ENCODE peak calls at places on chromosome 4, in four cellular contexts. One of them, this sample, is unnamed.

GRCh38 chr4:151260526-151260925 is 16.4 kb upstream of the PRSS48 start:
- DNase-seq in NCI-H510A treated with DMSO at 0.1 percent for 48 hours: no peak
- DNase-seq in heart right ventricle: no peak
- DNase-seq in Panc1: no peak
- DNase-seq in this sample: no peak

GRCh38 chr4:88705805-88706518 is 8.3 kb upstream of the NAP1L5 start:
- DNase-seq in NCI-H510A treated with DMSO at 0.1 percent for 48 hours: no peak
- DNase-seq in Panc1: no peak
- DNase-seq in heart right ventricle: no peak
- DNase-seq in this sample: no peak

GRCh38 chr4:156971623-156972369 is at the start of gene PDGFC:
- DNase-seq in NCI-H510A treated with DMSO at 0.1 percent for 48 hours: peak; percentile 7
- DNase-seq in heart right ventricle: peak; percentile 68
- DNase-seq in Panc1: no peak
- DNase-seq in this sample: peak; percentile 91

GRCh38 chr4:144295286-144295995 is 154.9 kb upstream of the GYPA start:
- DNase-seq in Panc1: no peak
- DNase-seq in heart right ventricle: no peak
- DNase-seq in NCI-H510A treated with DMSO at 0.1 percent for 48 hours: no peak
- DNase-seq in this sample: no peak

GRCh38 chr4:154999950-155000578 is 208.4 kb upstream of the NPY2R start:
- DNase-seq in NCI-H510A treated with DMSO at 0.1 percent for 48 hours: no peak
- DNase-seq in heart right ventricle: no peak
- DNase-seq in Panc1: no peak
- DNase-seq in this sample: no peak

GRCh38 chr4:126071346-126072333 is 756.9 kb downstream of the FAT4 start:
- DNase-seq in Panc1: no peak
- DNase-seq in NCI-H510A treated with DMSO at 0.1 percent for 48 hours: peak; percentile 66
- DNase-seq in heart right ventricle: no peak
- DNase-seq in this sample: no peak

GRCh38 chr4:121711263-121712000 is 14.7 kb upstream of the ANXA5 start:
- DNase-seq in heart right ventricle: peak; percentile 91
- DNase-seq in NCI-H510A treated with DMSO at 0.1 percent for 48 hours: peak; percentile 43
- DNase-seq in Panc1: no peak
- DNase-seq in this sample: peak; percentile 92

GRCh38 chr4:180449395-180449956 is 1793.7 kb upstream of the TENM3 start:
- DNase-seq in NCI-H510A treated with DMSO at 0.1 percent for 48 hours: peak; percentile 6
- DNase-seq in heart right ventricle: no peak
- DNase-seq in Panc1: no peak
- DNase-seq in this sample: no peak

GRCh38 chr4:22678851-22679517 is 13.8 kb upstream of the GBA3 start:
- DNase-seq in Panc1: no peak
- DNase-seq in heart right ventricle: no peak
- DNase-seq in NCI-H510A treated with DMSO at 0.1 percent for 48 hours: no peak
- DNase-seq in this sample: no peak

GRCh38 chr4:77921701-77922100 is 59.1 kb downstream of the MRPL1 start:
- DNase-seq in Panc1: peak; percentile 59
- DNase-seq in NCI-H510A treated with DMSO at 0.1 percent for 48 hours: peak; percentile 26
- DNase-seq in heart right ventricle: no peak
- DNase-seq in this sample: no peak

GRCh38 chr4:83112678-83113428 is 1.7 kb downstream of the PLAC8 start:
- DNase-seq in Panc1: peak; percentile 63
- DNase-seq in NCI-H510A treated with DMSO at 0.1 percent for 48 hours: peak; percentile 63
- DNase-seq in heart right ventricle: no peak
- DNase-seq in this sample: no peak

GRCh38 chr4:173056708-173057107 is 111.9 kb upstream of the GALNT7 start:
- DNase-seq in heart right ventricle: no peak
- DNase-seq in NCI-H510A treated with DMSO at 0.1 percent for 48 hours: peak; percentile 53
- DNase-seq in Panc1: no peak
- DNase-seq in this sample: no peak

GRCh38 chr4:8710416-8710815 is 117.9 kb downstream of the CPZ start:
- DNase-seq in Panc1: no peak
- DNase-seq in NCI-H510A treated with DMSO at 0.1 percent for 48 hours: no peak
- DNase-seq in heart right ventricle: no peak
- DNase-seq in this sample: peak; percentile 11

GRCh38 chr4:186725422-186726149 is 1.9 kb upstream of the FAT1 start:
- DNase-seq in NCI-H510A treated with DMSO at 0.1 percent for 48 hours: peak; percentile 67
- DNase-seq in Panc1: peak; percentile 39
- DNase-seq in heart right ventricle: peak; percentile 73
- DNase-seq in this sample: peak; percentile 90

GRCh38 chr4:73451404-73451803 is 15.4 kb downstream of the AFP start:
- DNase-seq in Panc1: no peak
- DNase-seq in heart right ventricle: no peak
- DNase-seq in NCI-H510A treated with DMSO at 0.1 percent for 48 hours: peak; percentile 64
- DNase-seq in this sample: no peak

GRCh38 chr4:78809928-78810835 is 34.0 kb downstream of the BMP2K start:
- DNase-seq in heart right ventricle: no peak
- DNase-seq in Panc1: no peak
- DNase-seq in NCI-H510A treated with DMSO at 0.1 percent for 48 hours: no peak
- DNase-seq in this sample: no peak

GRCh38 chr4:15531792-15532191 is 62.1 kb downstream of the CC2D2A start:
- DNase-seq in NCI-H510A treated with DMSO at 0.1 percent for 48 hours: no peak
- DNase-seq in Panc1: no peak
- DNase-seq in heart right ventricle: no peak
- DNase-seq in this sample: no peak

GRCh38 chr4:69781458-69782418 is 21.3 kb upstream of the SULT1B1 start:
- DNase-seq in Panc1: no peak
- DNase-seq in heart right ventricle: no peak
- DNase-seq in NCI-H510A treated with DMSO at 0.1 percent for 48 hours: peak; percentile 90
- DNase-seq in this sample: no peak